ENCODE peak calls at places on chromosome 16, in four cellular contexts. I, Z, L and H are unnamed samples.

GRCh38 chr16:7367309-7367708 is 34.7 kb downstream of the RBFOX1 start:
- DNase-seq in Z (no peak), L (no peak), I (no peak), H (no peak)

GRCh38 chr16:50591800-50592771 is 43.9 kb downstream of the NKD1 start:
- DNase-seq in Z (peak), L (no peak), I (peak), H (peak)

GRCh38 chr16:2532494-2533141 is 1.4 kb upstream of the CEMP1 start:
- DNase-seq in I (peak), Z (no peak), L (peak), H (peak)

GRCh38 chr16:79613009-79613408 is 12.5 kb upstream of the MAF start:
- DNase-seq in L (no peak), Z (no peak), I (no peak), H (no peak)

GRCh38 chr16:30350134-30350871 is 4.8 kb downstream of the CD2BP2 start:
- DNase-seq in I (no peak), Z (no peak), L (no peak), H (no peak)

GRCh38 chr16:66751135-66751991 is at the start of gene DYNC1LI2:
- DNase-seq in L (peak), I (peak), Z (peak), H (peak)

GRCh38 chr16:10828851-10829331 is 10.3 kb upstream of the TVP23A start:
- DNase-seq in Z (no peak), L (no peak), I (no peak), H (no peak)

GRCh38 chr16:81061307-81061640 is 15.8 kb downstream of the C16orf46 start:
- DNase-seq in L (no peak), I (no peak), Z (no peak), H (no peak)

GRCh38 chr16:27402964-27403600 is 1.1 kb downstream of the IL21R start:
- DNase-seq in Z (no peak), I (no peak), L (no peak), H (no peak)

GRCh38 chr16:8718753-8719386 is 44.5 kb downstream of the ABAT start:
- DNase-seq in I (no peak), L (no peak), Z (no peak), H (no peak)

GRCh38 chr16:84832488-84833141 is 12.8 kb downstream of the CRISPLD2 start:
- DNase-seq in Z (no peak), I (no peak), L (no peak), H (no peak)

GRCh38 chr16:1297413-1297773 is 12.0 kb upstream of the UBE2I start:
- DNase-seq in Z (no peak), L (no peak), I (no peak), H (no peak)

GRCh38 chr16:57106767-57107166 is 14.4 kb downstream of the CPNE2 start:
- DNase-seq in Z (no peak), L (no peak), I (no peak), H (no peak)

GRCh38 chr16:14199624-14200023 is 128.5 kb downstream of the MRTFB start:
- DNase-seq in Z (no peak), L (no peak), I (no peak), H (no peak)

GRCh38 chr16:80024443-80024842 is 423.9 kb upstream of the MAF start:
- DNase-seq in Z (no peak), L (no peak), I (no peak), H (no peak)

GRCh38 chr16:2663553-2664521 is 18.5 kb upstream of the KCTD5 start:
- DNase-seq in I (peak), Z (no peak), L (no peak), H (no peak)

GRCh38 chr16:977096-977701 is 4.4 kb upstream of the SOX8 start:
- DNase-seq in Z (no peak), L (no peak), I (no peak), H (no peak)